ENCODE peak calls at places on chromosomes 4 and X, in six cellular contexts. F is lung; Z is stimulated activated CD8-positive, alpha-beta memory T cell treated with anti-CD3 and anti-CD28 coated beads, Interleukin-15, amount 100 ng/mL, for 4 hours; T is pancreas; H is stimulated activated CD4-positive, alpha-beta T cell treated with anti-CD3 and anti-CD28 coated beads, Interleukin-12 subunit alpha, Interleukin-12 subunit beta, amount 100 ng/mL, for 4 hours; A is ACHN. O is an unnamed sample.

GRCh38 chrX:80602017-80602765 is 181.9 kb downstream of the TENT5D start:
- DNase-seq in F (no peak), Z (no peak), T (no peak), H (no peak), A (no peak), O (no peak)

GRCh38 chr4:108635070-108635655 is 14.8 kb downstream of the RPL34 start:
- DNase-seq in F (no peak), Z (no peak), T (no peak), H (no peak), A (no peak), O (no peak)

GRCh38 chr4:26583538-26583864 is 383 bp upstream of the TBC1D19 start:
- DNase-seq in F (no peak), Z (no peak), T (no peak), H (no peak), A (no peak), O (no peak)

GRCh38 chr4:173264245-173264959 is 69.8 kb downstream of the HMGB2 start:
- DNase-seq in F (peak), Z (no peak), T (peak), H (no peak), A (no peak), O (peak)

GRCh38 chrX:261167-261857 is 19.9 kb upstream of the PLCXD1 start:
- DNase-seq in F (no peak), Z (no peak), T (no peak), H (no peak), A (no peak), O (no peak)

GRCh38 chrX:132044953-132045352 is 21.9 kb downstream of the STK26 start:
- DNase-seq in F (no peak), Z (no peak), T (no peak), H (no peak), A (no peak), O (no peak)

GRCh38 chr4:183455431-183456145 is 11.2 kb downstream of the CDKN2AIP start:
- DNase-seq in F (no peak), Z (no peak), T (no peak), H (no peak), A (no peak), O (no peak)

GRCh38 chr4:143294310-143294709 is 42.4 kb upstream of the GAB1 start:
- DNase-seq in F (peak), Z (no peak), T (peak), H (no peak), A (no peak), O (peak)

GRCh38 chr4:4502694-4503311 is 39.0 kb downstream of the STX18 start:
- DNase-seq in F (no peak), Z (peak), T (no peak), H (peak), A (no peak), O (no peak)